ENCODE peak calls at places on chromosomes 1 and 21, in nine cellular contexts. K, U, O, A, M, B, Y, T and S are unnamed samples.

GRCh38 chr1:169809370-169810095 is 14.8 kb upstream of the METTL18 start:
- DNase-seq in K (no peak), A (no peak), T (no peak), O (no peak), M (no peak), U (peak), Y (peak), B (no peak), S (peak)

GRCh38 chr1:154999651-155000474 is 2.7 kb upstream of the ZBTB7B start:
- DNase-seq in Y (peak), T (no peak), A (no peak), M (peak), K (peak), O (peak), B (peak), U (no peak), S (no peak)

GRCh38 chr1:208170252-208170651 is 73.9 kb downstream of the PLXNA2 start:
- DNase-seq in K (no peak), M (no peak), A (no peak), Y (no peak), T (no peak), O (peak), U (no peak), B (no peak), S (no peak)

GRCh38 chr21:42405064-42406059 is 1.7 kb downstream of the UBASH3A start:
- DNase-seq in A (no peak), Y (no peak), T (no peak), U (no peak), M (no peak), K (no peak), O (no peak), B (no peak), S (no peak)

GRCh38 chr1:54003249-54003646 is 14.7 kb downstream of the LDLRAD1 start:
- DNase-seq in T (no peak), M (no peak), Y (no peak), B (no peak), O (no peak), U (no peak), K (no peak), A (no peak), S (no peak)

GRCh38 chr1:7727816-7728477 is 43.1 kb upstream of the VAMP3 start:
- DNase-seq in Y (no peak), T (no peak), A (peak), M (no peak), B (no peak), O (peak), U (no peak), K (no peak), S (no peak)

GRCh38 chr1:173467426-173467825 is 9.7 kb upstream of the PRDX6 start:
- DNase-seq in A (no peak), B (no peak), M (no peak), T (no peak), U (no peak), O (no peak), K (no peak), Y (peak), S (no peak)

GRCh38 chr1:2628933-2629626 is 3.7 kb downstream of the MMEL1 start:
- DNase-seq in T (no peak), O (no peak), Y (no peak), A (no peak), M (no peak), U (no peak), B (peak), K (no peak), S (no peak)

GRCh38 chr1:115377411-115377810 is 39.4 kb upstream of the NGF start:
- DNase-seq in A (no peak), T (no peak), Y (peak), K (no peak), O (no peak), M (no peak), U (no peak), B (no peak), S (no peak)

GRCh38 chr1:24914226-24915069 is 15.6 kb downstream of the RUNX3 start:
- DNase-seq in A (no peak), O (peak), B (no peak), T (no peak), M (no peak), Y (peak), U (no peak), K (no peak), S (no peak)

GRCh38 chr1:232648316-232648715 is 18.4 kb upstream of the SIPA1L2 start:
- DNase-seq in A (no peak), O (no peak), U (no peak), Y (no peak), K (no peak), M (no peak), T (no peak), B (no peak), S (no peak)

GRCh38 chr21:45834821-45835293 is 146.7 kb upstream of the COL6A1 start:
- DNase-seq in B (no peak), O (no peak), U (no peak), M (no peak), Y (no peak), A (no peak), T (no peak), K (no peak), S (no peak)